ENCODE peak calls at places on chromosomes 16 and 17, in nine cellular contexts. One of them, this sample, is unnamed.

GRCh38 chr16:1920727-1921155 is 2.5 kb upstream of the HS3ST6 start:
- DNase-seq in germinal center: no peak
- DNase-seq in HTR-8/SVneo: peak; percentile 54
- DNase-seq in AG04449: no peak
- DNase-seq in activated CD4-positive, alpha-beta T cell treated with anti-CD3 and anti-CD28 coated beads for 1 hour: no peak
- DNase-seq in RCC 7860: no peak
- DNase-seq in activated T-cell treated with anti-CD3 and anti-CD28 coated beads, Interleukin-2, amount 50 U/mL, for 72 hours: peak; percentile 32
- DNase-seq in T-helper 1 cell: no peak
- DNase-seq in HS-27A: no peak
- DNase-seq in this sample: no peak

GRCh38 chr17:1104222-1104621 is 75.6 kb downstream of the ABR start:
- DNase-seq in RCC 7860: no peak
- DNase-seq in germinal center: no peak
- DNase-seq in AG04449: no peak
- DNase-seq in activated CD4-positive, alpha-beta T cell treated with anti-CD3 and anti-CD28 coated beads for 1 hour: no peak
- DNase-seq in T-helper 1 cell: no peak
- DNase-seq in activated T-cell treated with anti-CD3 and anti-CD28 coated beads, Interleukin-2, amount 50 U/mL, for 72 hours: no peak
- DNase-seq in HTR-8/SVneo: no peak
- DNase-seq in HS-27A: no peak
- DNase-seq in this sample: peak; percentile 78

GRCh38 chr17:72117748-72118587 is 2.9 kb upstream of the SOX9 start:
- DNase-seq in activated T-cell treated with anti-CD3 and anti-CD28 coated beads, Interleukin-2, amount 50 U/mL, for 72 hours: no peak
- DNase-seq in activated CD4-positive, alpha-beta T cell treated with anti-CD3 and anti-CD28 coated beads for 1 hour: no peak
- DNase-seq in T-helper 1 cell: no peak
- DNase-seq in RCC 7860: no peak
- DNase-seq in germinal center: no peak
- DNase-seq in HTR-8/SVneo: no peak
- DNase-seq in AG04449: no peak
- DNase-seq in HS-27A: no peak
- DNase-seq in this sample: no peak

GRCh38 chr16:67117716-67118115 is 8.0 kb downstream of the PHAF1 start:
- DNase-seq in AG04449: no peak
- DNase-seq in HTR-8/SVneo: no peak
- DNase-seq in activated CD4-positive, alpha-beta T cell treated with anti-CD3 and anti-CD28 coated beads for 1 hour: no peak
- DNase-seq in HS-27A: no peak
- DNase-seq in T-helper 1 cell: no peak
- DNase-seq in activated T-cell treated with anti-CD3 and anti-CD28 coated beads, Interleukin-2, amount 50 U/mL, for 72 hours: no peak
- DNase-seq in germinal center: no peak
- DNase-seq in RCC 7860: no peak
- DNase-seq in this sample: no peak

GRCh38 chr16:19130852-19131808 is 17.4 kb downstream of the ITPRIPL2 start:
- DNase-seq in HTR-8/SVneo: peak; percentile 60
- DNase-seq in RCC 7860: peak; percentile 38
- DNase-seq in activated T-cell treated with anti-CD3 and anti-CD28 coated beads, Interleukin-2, amount 50 U/mL, for 72 hours: no peak
- DNase-seq in germinal center: no peak
- DNase-seq in AG04449: no peak
- DNase-seq in T-helper 1 cell: no peak
- DNase-seq in HS-27A: no peak
- DNase-seq in activated CD4-positive, alpha-beta T cell treated with anti-CD3 and anti-CD28 coated beads for 1 hour: no peak
- DNase-seq in this sample: peak; percentile 41

GRCh38 chr16:23114131-23114904 is 34.9 kb downstream of the USP31 start:
- DNase-seq in AG04449: no peak
- DNase-seq in activated T-cell treated with anti-CD3 and anti-CD28 coated beads, Interleukin-2, amount 50 U/mL, for 72 hours: no peak
- DNase-seq in HTR-8/SVneo: no peak
- DNase-seq in RCC 7860: no peak
- DNase-seq in germinal center: no peak
- DNase-seq in T-helper 1 cell: no peak
- DNase-seq in HS-27A: no peak
- DNase-seq in activated CD4-positive, alpha-beta T cell treated with anti-CD3 and anti-CD28 coated beads for 1 hour: no peak
- DNase-seq in this sample: no peak

GRCh38 chr17:65190467-65191095 is 53.4 kb downstream of the RGS9 start:
- DNase-seq in T-helper 1 cell: no peak
- DNase-seq in germinal center: no peak
- DNase-seq in HS-27A: no peak
- DNase-seq in activated T-cell treated with anti-CD3 and anti-CD28 coated beads, Interleukin-2, amount 50 U/mL, for 72 hours: no peak
- DNase-seq in HTR-8/SVneo: no peak
- DNase-seq in activated CD4-positive, alpha-beta T cell treated with anti-CD3 and anti-CD28 coated beads for 1 hour: no peak
- DNase-seq in RCC 7860: peak; percentile 13
- DNase-seq in AG04449: no peak
- DNase-seq in this sample: no peak

GRCh38 chr17:19309701-19310100 is 52.8 kb downstream of the B9D1 start:
- DNase-seq in germinal center: no peak
- DNase-seq in HTR-8/SVneo: no peak
- DNase-seq in T-helper 1 cell: no peak
- DNase-seq in HS-27A: no peak
- DNase-seq in AG04449: no peak
- DNase-seq in activated T-cell treated with anti-CD3 and anti-CD28 coated beads, Interleukin-2, amount 50 U/mL, for 72 hours: no peak
- DNase-seq in activated CD4-positive, alpha-beta T cell treated with anti-CD3 and anti-CD28 coated beads for 1 hour: no peak
- DNase-seq in RCC 7860: no peak
- DNase-seq in this sample: peak; percentile 9

GRCh38 chr17:43453331-43453812 is 30.4 kb upstream of the DHX8 start:
- DNase-seq in germinal center: no peak
- DNase-seq in HS-27A: no peak
- DNase-seq in AG04449: no peak
- DNase-seq in activated T-cell treated with anti-CD3 and anti-CD28 coated beads, Interleukin-2, amount 50 U/mL, for 72 hours: no peak
- DNase-seq in activated CD4-positive, alpha-beta T cell treated with anti-CD3 and anti-CD28 coated beads for 1 hour: no peak
- DNase-seq in HTR-8/SVneo: no peak
- DNase-seq in RCC 7860: no peak
- DNase-seq in T-helper 1 cell: no peak
- DNase-seq in this sample: peak; percentile 46

GRCh38 chr16:66274335-66275110 is 92.0 kb upstream of the CDH5 start:
- DNase-seq in HTR-8/SVneo: no peak
- DNase-seq in T-helper 1 cell: no peak
- DNase-seq in germinal center: peak; percentile 37
- DNase-seq in activated T-cell treated with anti-CD3 and anti-CD28 coated beads, Interleukin-2, amount 50 U/mL, for 72 hours: no peak
- DNase-seq in AG04449: no peak
- DNase-seq in HS-27A: peak; percentile 20
- DNase-seq in RCC 7860: no peak
- DNase-seq in activated CD4-positive, alpha-beta T cell treated with anti-CD3 and anti-CD28 coated beads for 1 hour: no peak
- DNase-seq in this sample: no peak

GRCh38 chr16:68382296-68382718 is 66.0 kb downstream of the SMPD3 start:
- DNase-seq in T-helper 1 cell: no peak
- DNase-seq in RCC 7860: no peak
- DNase-seq in activated T-cell treated with anti-CD3 and anti-CD28 coated beads, Interleukin-2, amount 50 U/mL, for 72 hours: no peak
- DNase-seq in activated CD4-positive, alpha-beta T cell treated with anti-CD3 and anti-CD28 coated beads for 1 hour: no peak
- DNase-seq in AG04449: no peak
- DNase-seq in HTR-8/SVneo: no peak
- DNase-seq in germinal center: peak; percentile 73
- DNase-seq in HS-27A: no peak
- DNase-seq in this sample: no peak

GRCh38 chr16:3065069-3065741 is at the start of gene IL32:
- DNase-seq in AG04449: peak; percentile 36
- DNase-seq in activated CD4-positive, alpha-beta T cell treated with anti-CD3 and anti-CD28 coated beads for 1 hour: no peak
- DNase-seq in RCC 7860: peak; percentile 85
- DNase-seq in T-helper 1 cell: peak; percentile 60
- DNase-seq in activated T-cell treated with anti-CD3 and anti-CD28 coated beads, Interleukin-2, amount 50 U/mL, for 72 hours: peak; percentile 70
- DNase-seq in HTR-8/SVneo: peak; percentile 60
- DNase-seq in germinal center: no peak
- DNase-seq in HS-27A: peak; percentile 7
- DNase-seq in this sample: peak; percentile 80

GRCh38 chr17:39114744-39115534 is 36.5 kb downstream of the PLXDC1 start:
- DNase-seq in germinal center: no peak
- DNase-seq in AG04449: no peak
- DNase-seq in activated T-cell treated with anti-CD3 and anti-CD28 coated beads, Interleukin-2, amount 50 U/mL, for 72 hours: no peak
- DNase-seq in T-helper 1 cell: no peak
- DNase-seq in activated CD4-positive, alpha-beta T cell treated with anti-CD3 and anti-CD28 coated beads for 1 hour: no peak
- DNase-seq in HTR-8/SVneo: no peak
- DNase-seq in RCC 7860: peak; percentile 9
- DNase-seq in HS-27A: no peak
- DNase-seq in this sample: no peak

GRCh38 chr17:1220346-1220745 is 40.6 kb upstream of the ABR start:
- DNase-seq in RCC 7860: no peak
- DNase-seq in AG04449: no peak
- DNase-seq in HS-27A: no peak
- DNase-seq in activated T-cell treated with anti-CD3 and anti-CD28 coated beads, Interleukin-2, amount 50 U/mL, for 72 hours: no peak
- DNase-seq in activated CD4-positive, alpha-beta T cell treated with anti-CD3 and anti-CD28 coated beads for 1 hour: no peak
- DNase-seq in HTR-8/SVneo: no peak
- DNase-seq in T-helper 1 cell: no peak
- DNase-seq in germinal center: no peak
- DNase-seq in this sample: no peak

This sample was measured in left cardiac atrium.